ENCODE peak calls at places on chromosomes 13 and 19, in four cellular contexts. X, Z, H and O are unnamed samples. For H3K4me1, the result is how much of the 10 kb centered on the place peaks cover.

GRCh38 chr13:48235100-48235813 is 2.3 kb downstream of the ITM2B start:
- DNase-seq in X (peak), Z (no peak), H (peak), O (no peak)

GRCh38 chr13:86725105-86725504 is 925.9 kb upstream of the SLITRK6 start:
- DNase-seq in X (no peak), Z (no peak), H (no peak), O (no peak)

GRCh38 chr13:71865858-71866172 is 1.2 kb downstream of the DACH1 start:
- DNase-seq in X (peak), Z (no peak), H (peak), O (no peak)

GRCh38 chr13:60397693-60398437 is 845 bp downstream of the TDRD3 start:
- DNase-seq in X (peak), Z (no peak), H (peak), O (no peak)

GRCh38 chr13:94849254-94849653 is 136.9 kb upstream of the SOX21 start:
- DNase-seq in X (no peak), Z (no peak), H (no peak), O (no peak)

GRCh38 chr19:18014197-18014596 is 6.2 kb downstream of the ARRDC2 start:
- DNase-seq in X (no peak), Z (no peak), H (no peak), O (no peak)

GRCh38 chr19:56732974-56733373 is 61.4 kb upstream of the ZNF835 start:
- DNase-seq in X (no peak), Z (no peak), H (no peak), O (peak)

GRCh38 chr19:28475525-28475924 is 737.4 kb downstream of the UQCRFS1 start:
- DNase-seq in X (no peak), Z (no peak), H (peak), O (no peak)

GRCh38 chr19:41226053-41226873 is 7.2 kb downstream of the AXL start:
- DNase-seq in X (peak), Z (no peak), H (peak), O (peak)

GRCh38 chr19:29364224-29364726 is 151.3 kb upstream of the UQCRFS1 start:
- DNase-seq in X (no peak), Z (no peak), H (no peak), O (no peak)

GRCh38 chr19:40467007-40467565 is 285 bp downstream of the SPTBN4 start:
- DNase-seq in X (peak), Z (no peak), H (no peak), O (no peak)

GRCh38 chr19:6587093-6587820 is 3.7 kb downstream of the CD70 start:
- DNase-seq in X (no peak), Z (no peak), H (no peak), O (no peak)

GRCh38 chr13:75341025-75341424 is 140.9 kb downstream of the TBC1D4 start:
- DNase-seq in X (no peak), Z (no peak), H (no peak), O (no peak)

GRCh38 chr19:35378356-35378755 is 7.5 kb downstream of the GPR42 start:
- DNase-seq in X (no peak), Z (peak), H (no peak), O (no peak)

GRCh38 chr13:73937420-73937819 is 196.8 kb downstream of the KLF12 start:
- DNase-seq in X (no peak), Z (no peak), H (peak), O (no peak)

GRCh38 chr13:26254583-26255102 is 714 bp downstream of the CDK8 start:
- DNase-seq in X (peak), Z (no peak), H (peak), O (peak)

GRCh38 chr19:41909706-41910105 is 18.5 kb downstream of the ERFL start:
- DNase-seq in X (no peak), Z (no peak), H (no peak), O (no peak)

GRCh38 chr19:12983561-12984142 is 11.6 kb upstream of the NFIX start:
- DNase-seq in X (peak), Z (no peak), H (peak), O (no peak)

GRCh38 chr19:12982648-12983047 is 12.6 kb upstream of the NFIX start:
- DNase-seq in X (no peak), Z (no peak), H (no peak), O (no peak)

GRCh38 chr19:12984143-12984627 is 11.1 kb upstream of the NFIX start:
- DNase-seq in X (no peak), Z (no peak), H (peak), O (no peak)

GRCh38 chr19:12984683-12985048 is 10.6 kb upstream of the NFIX start:
- DNase-seq in X (no peak), Z (no peak), H (no peak), O (no peak)

GRCh38 chr19:12983091-12983490 is 12.2 kb upstream of the NFIX start:
- DNase-seq in X (no peak), Z (no peak), H (no peak), O (no peak)
- H3K4me1 ChIP-seq in X (under half), Z (under half), H (under half), O (under half)

GRCh38 chr13:97109256-97109655 is 112.9 kb upstream of the MBNL2 start:
- DNase-seq in X (no peak), Z (no peak), H (no peak), O (no peak)
- H3K4me3 ChIP-seq in X (no peak), Z (no peak), H (no peak), O (no peak)

GRCh38 chr13:31878495-31878894 is 139.2 kb downstream of the RXFP2 start:
- DNase-seq in X (no peak), Z (no peak), H (no peak), O (no peak)
- H3K4me1 ChIP-seq in X (under half), Z (under half), H (under half), O (under half)

DNA sequence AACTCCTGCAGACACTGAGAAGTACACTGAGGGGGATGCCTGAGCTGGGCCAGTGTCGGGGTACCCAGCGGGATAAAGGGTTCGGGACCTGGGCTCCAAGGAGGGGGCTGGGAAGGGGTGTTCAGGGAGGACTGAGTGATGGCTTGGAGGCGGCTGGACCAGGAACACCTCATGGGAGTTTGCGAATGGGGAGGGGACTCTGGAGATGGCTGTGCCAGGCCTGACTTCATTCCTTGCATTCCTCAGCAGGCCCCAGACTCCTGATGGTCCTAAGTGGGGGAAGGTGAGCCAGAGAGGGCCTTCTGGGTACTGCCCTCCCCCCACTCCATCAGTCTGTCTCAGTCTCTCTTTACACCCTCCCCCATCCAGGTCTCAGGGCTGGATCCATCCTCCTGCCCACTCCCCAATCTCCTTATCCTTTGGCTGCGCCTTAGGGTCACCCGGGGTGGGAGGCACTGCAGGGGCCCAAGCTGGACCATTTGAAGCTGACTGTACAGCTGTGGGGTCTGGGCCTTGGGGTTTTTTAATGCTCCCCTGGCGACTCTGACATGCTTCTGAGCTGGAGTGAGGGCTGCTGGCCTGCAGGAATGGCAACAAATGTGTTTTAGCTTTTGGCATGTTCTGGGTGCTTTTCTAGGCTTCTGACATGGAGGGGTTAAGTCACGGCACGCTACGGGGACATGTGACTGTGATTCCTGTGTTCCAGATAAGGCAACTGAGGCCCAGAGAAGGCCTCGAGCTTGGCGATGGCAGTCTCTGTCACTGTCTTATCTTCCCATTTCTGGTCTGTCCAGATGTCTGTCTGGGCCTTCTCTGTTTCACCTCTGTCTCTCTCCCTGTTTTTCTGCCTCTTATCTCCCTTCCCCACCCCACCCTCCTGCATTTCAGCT is 14.0 kb downstream of the PAK4 start:
- DNase-seq in X (no peak), Z (no peak), H (peak), O (peak)
- H3K4me3 ChIP-seq in X (peak), Z (no peak), H (no peak), O (no peak)

DNA sequence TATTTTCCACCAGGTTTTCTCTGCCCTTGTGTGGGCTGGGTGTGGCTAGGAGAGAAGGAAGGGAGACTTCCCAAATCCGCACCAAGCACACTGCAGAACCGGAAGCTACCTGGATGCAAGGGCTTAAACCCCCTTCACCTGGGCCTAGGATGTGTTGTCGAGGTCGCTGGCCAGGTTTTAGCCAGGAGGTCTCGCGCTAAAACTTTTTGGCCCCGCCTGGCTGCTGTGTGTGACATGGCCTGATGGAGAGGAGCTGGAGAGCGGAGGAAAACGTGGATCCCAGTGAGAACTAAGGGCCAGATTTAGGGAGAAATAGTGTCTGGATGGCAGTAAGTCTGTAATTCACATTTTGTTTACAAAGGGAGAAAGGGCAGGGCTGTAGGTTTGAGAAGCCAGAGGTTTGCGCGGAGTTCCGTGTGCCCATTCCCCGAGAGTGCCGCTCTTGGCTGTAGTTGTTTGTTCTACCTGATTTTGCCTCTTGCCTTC is 3.1 kb upstream of the TSHZ3 start:
- DNase-seq in X (no peak), Z (no peak), H (no peak), O (no peak)
- H3K4me1 ChIP-seq in X (under half), Z (under half), H (under half), O (under half)

GRCh38 chr13:110307697-110308376 is 753 bp downstream of the COL4A2 start:
- DNase-seq in X (no peak), Z (no peak), H (peak), O (no peak)
- H3K4me3 ChIP-seq in X (peak), Z (peak), H (peak), O (no peak)

DNA sequence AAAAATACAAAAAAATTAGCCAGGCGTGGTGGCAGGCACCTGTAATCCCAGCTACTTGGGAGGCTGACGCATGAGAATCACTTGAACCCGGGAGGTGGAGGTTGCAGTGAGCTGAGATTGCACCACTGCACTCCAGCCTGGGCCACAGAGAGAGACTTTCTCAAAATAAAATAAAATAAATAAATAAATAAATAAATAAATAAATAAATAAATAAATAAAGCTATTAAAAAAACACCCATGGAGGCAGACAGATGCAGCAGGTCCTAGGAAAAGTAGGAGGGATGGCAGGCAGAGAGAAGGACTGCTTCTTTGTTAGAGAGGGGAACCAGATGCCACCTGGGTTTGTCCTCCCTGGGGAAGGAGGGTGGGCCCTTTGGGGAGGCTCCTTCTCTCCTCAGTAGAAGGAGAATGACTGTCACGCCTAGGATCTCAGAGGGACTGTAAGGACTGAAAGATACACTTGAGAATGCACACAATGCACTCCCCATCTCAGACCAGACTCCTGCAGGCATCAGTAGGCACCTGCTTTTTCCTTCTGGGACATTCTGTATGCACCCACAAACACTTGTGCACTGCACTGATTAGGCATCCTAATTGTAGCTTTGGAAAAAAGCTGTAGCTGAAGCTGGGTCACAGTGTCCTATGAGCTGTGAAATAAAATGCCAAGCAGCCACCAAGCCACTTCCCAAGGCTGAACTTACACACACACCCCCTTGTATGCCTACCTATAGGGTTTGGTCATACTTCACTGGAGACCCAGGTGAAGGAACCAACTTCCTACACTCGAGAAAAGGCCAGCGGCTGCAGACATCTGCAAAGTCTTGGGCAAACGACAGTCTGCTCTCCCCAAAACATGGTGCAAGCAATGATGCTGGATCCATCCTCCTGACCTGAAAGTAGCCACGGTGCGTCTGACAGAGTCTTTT is 18.9 kb upstream of the SLC35E1 start:
- DNase-seq in X (no peak), Z (no peak), H (no peak), O (no peak)
- H3K4me1 ChIP-seq in X (half or more), Z (half or more), H (under half), O (under half)

DNA sequence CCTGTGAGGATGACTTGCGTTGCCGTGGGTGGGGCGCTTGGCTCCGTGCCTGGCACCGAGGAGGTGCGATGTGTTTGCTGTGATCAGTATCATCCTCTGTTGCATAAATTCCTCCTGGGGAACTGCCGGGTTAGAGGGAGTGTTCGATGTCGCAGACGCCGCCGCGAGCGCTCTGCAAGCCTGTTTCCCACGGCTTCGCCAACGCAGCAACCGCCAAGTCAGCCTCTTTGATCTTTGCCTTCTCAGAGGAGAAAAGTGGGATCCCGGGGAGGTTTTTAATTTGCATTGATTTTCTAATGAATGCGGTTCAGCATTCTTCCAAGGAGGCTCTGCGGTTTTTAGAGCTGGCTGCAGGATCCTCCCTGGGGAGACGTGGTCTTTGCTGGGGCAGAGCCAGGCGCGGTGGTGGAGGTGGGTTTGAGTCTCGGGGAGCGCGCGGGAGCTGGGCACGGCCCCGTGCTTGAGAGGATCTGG is 7.6 kb downstream of the GPR32 start:
- DNase-seq in X (no peak), Z (no peak), H (no peak), O (no peak)
- H3K4me3 ChIP-seq in X (no peak), Z (no peak), H (no peak), O (no peak)

GRCh38 chr13:46603165-46603603 is 50.2 kb downstream of the LRCH1 start:
- DNase-seq in X (no peak), Z (no peak), H (no peak), O (peak)
- H3K4me1 ChIP-seq in X (half or more), Z (half or more), H (under half), O (half or more)

GRCh38 chr19:14475251-14476073 is at the start of gene PTGER1:
- DNase-seq in X (no peak), Z (no peak), H (peak), O (no peak)
- H3K4me3 ChIP-seq in X (peak), Z (no peak), H (peak), O (no peak)